ENCODE peak calls at places on chromosomes 7 and 10, in four cellular contexts. One of them, this sample, is unnamed.

GRCh38 chr7:118642396-118642795 is 417.9 kb downstream of the ANKRD7 start:
- DNase-seq in IMR-90: no peak
- DNase-seq in H1: no peak
- DNase-seq in H9: no peak
- DNase-seq in this sample: no peak

GRCh38 chr10:15313844-15314243 is 57.2 kb downstream of the FAM171A1 start:
- DNase-seq in IMR-90: no peak
- DNase-seq in H1: no peak
- DNase-seq in H9: no peak
- DNase-seq in this sample: peak; percentile 67

GRCh38 chr7:17304926-17305325 is 6.5 kb downstream of the AHR start:
- DNase-seq in IMR-90: peak; percentile 88
- DNase-seq in H1: no peak
- DNase-seq in H9: no peak
- DNase-seq in this sample: peak; percentile 18

GRCh38 chr7:151306860-151307259 is 34.8 kb upstream of the NUB1 start:
- DNase-seq in IMR-90: no peak
- DNase-seq in H1: peak; percentile 22
- DNase-seq in H9: no peak
- DNase-seq in this sample: peak; percentile 74

GRCh38 chr7:142303650-142304049 is 45.8 kb upstream of the PRSS58 start:
- DNase-seq in IMR-90: no peak
- DNase-seq in H1: no peak
- DNase-seq in H9: no peak
- DNase-seq in this sample: peak; percentile 77

GRCh38 chr7:118104812-118105441 is 79.0 kb upstream of the LSM8 start:
- DNase-seq in IMR-90: peak; percentile 40
- DNase-seq in H1: no peak
- DNase-seq in H9: no peak
- DNase-seq in this sample: peak; percentile 40

GRCh38 chr10:61029411-61029810 is 85.4 kb upstream of the RHOBTB1 start:
- DNase-seq in IMR-90: no peak
- DNase-seq in H1: no peak
- DNase-seq in H9: no peak
- DNase-seq in this sample: no peak

GRCh38 chr7:86991093-86991769 is 68.2 kb downstream of the ELAPOR2 start:
- DNase-seq in IMR-90: no peak
- DNase-seq in H1: no peak
- DNase-seq in H9: no peak
- DNase-seq in this sample: no peak

GRCh38 chr10:110311357-110311949 is 6.7 kb upstream of the SMNDC1 start:
- DNase-seq in IMR-90: peak; percentile 70
- DNase-seq in H1: no peak
- DNase-seq in H9: peak; percentile 58
- DNase-seq in this sample: peak; percentile 79

GRCh38 chr10:110305767-110306451 is 1.2 kb upstream of the SMNDC1 start:
- DNase-seq in IMR-90: peak; percentile 95
- DNase-seq in H1: no peak
- DNase-seq in H9: peak; percentile 57
- DNase-seq in this sample: peak; percentile 90

GRCh38 chr7:157010588-157011332 is at the start of gene MNX1:
- DNase-seq in IMR-90: no peak
- DNase-seq in H1: peak; percentile 92
- DNase-seq in H9: peak; percentile 87
- DNase-seq in this sample: peak; percentile 89

GRCh38 chr10:97843296-97843671 is 6.4 kb upstream of the GOLGA7B start:
- DNase-seq in IMR-90: no peak
- DNase-seq in H1: no peak
- DNase-seq in H9: no peak
- DNase-seq in this sample: no peak

GRCh38 chr10:119315128-119316001 is 108.0 kb downstream of the GRK5 start:
- DNase-seq in IMR-90: peak; percentile 98
- DNase-seq in H1: no peak
- DNase-seq in H9: peak; percentile 79
- DNase-seq in this sample: peak; percentile 90

GRCh38 chr7:108181073-108181985 is 51.2 kb upstream of the LAMB4 start:
- DNase-seq in IMR-90: peak; percentile 67
- DNase-seq in H1: peak; percentile 64
- DNase-seq in H9: peak; percentile 78
- DNase-seq in this sample: peak; percentile 66

GRCh38 chr7:6306471-6306870 is 34.0 kb upstream of the CYTH3 start:
- DNase-seq in IMR-90: peak; percentile 74
- DNase-seq in H1: no peak
- DNase-seq in H9: no peak
- DNase-seq in this sample: no peak

GRCh38 chr10:78914502-78915330 is 154.1 kb upstream of the ZMIZ1 start:
- DNase-seq in IMR-90: no peak
- DNase-seq in H1: no peak
- DNase-seq in H9: no peak
- DNase-seq in this sample: no peak

GRCh38 chr10:93481213-93481930 is 762 bp downstream of the MYOF start:
- DNase-seq in IMR-90: no peak
- DNase-seq in H1: no peak
- DNase-seq in H9: no peak
- DNase-seq in this sample: no peak

GRCh38 chr10:69065406-69066361 is 22.2 kb upstream of the SRGN start:
- DNase-seq in IMR-90: peak; percentile 80
- DNase-seq in H1: no peak
- DNase-seq in H9: no peak
- DNase-seq in this sample: no peak

GRCh38 chr10:92208736-92209135 is 82.1 kb downstream of the CPEB3 start:
- DNase-seq in IMR-90: peak; percentile 27
- DNase-seq in H1: no peak
- DNase-seq in H9: no peak
- DNase-seq in this sample: no peak

GRCh38 chr7:3020416-3020815 is 23.3 kb downstream of the CARD11 start:
- DNase-seq in IMR-90: no peak
- DNase-seq in H1: no peak
- DNase-seq in H9: no peak
- DNase-seq in this sample: no peak

GRCh38 chr7:47197508-47197907 is 384.4 kb downstream of the TNS3 start:
- DNase-seq in IMR-90: no peak
- DNase-seq in H1: no peak
- DNase-seq in H9: no peak
- DNase-seq in this sample: no peak

GRCh38 chr7:102044984-102045673 is 227.7 kb downstream of the CUX1 start:
- DNase-seq in IMR-90: peak; percentile 93
- DNase-seq in H1: no peak
- DNase-seq in H9: no peak
- DNase-seq in this sample: no peak

GRCh38 chr10:26697163-26697921 is at the start of gene PDSS1:
- DNase-seq in IMR-90: peak; percentile 50
- DNase-seq in H1: peak; percentile 82
- DNase-seq in H9: peak; percentile 63
- DNase-seq in this sample: peak; percentile 70

GRCh38 chr10:50416181-50416824 is 165.0 kb upstream of the ASAH2 start:
- DNase-seq in IMR-90: peak; percentile 24
- DNase-seq in H1: no peak
- DNase-seq in H9: no peak
- DNase-seq in this sample: no peak

GRCh38 chr7:114084381-114085312 is 165.8 kb upstream of the PPP1R3A start:
- DNase-seq in IMR-90: no peak
- DNase-seq in H1: peak; percentile 80
- DNase-seq in H9: peak; percentile 50
- DNase-seq in this sample: peak; percentile 69

GRCh38 chr10:113252650-113253560 is 299.9 kb upstream of the HABP2 start:
- DNase-seq in IMR-90: no peak
- DNase-seq in H1: no peak
- DNase-seq in H9: no peak
- DNase-seq in this sample: no peak

GRCh38 chr7:107255602-107256001 is 86.8 kb downstream of the HBP1 start:
- DNase-seq in IMR-90: no peak
- DNase-seq in H1: no peak
- DNase-seq in H9: no peak
- DNase-seq in this sample: no peak

GRCh38 chr10:133439517-133440461 is 14.0 kb upstream of the SCART1 start:
- DNase-seq in IMR-90: no peak
- DNase-seq in H1: no peak
- DNase-seq in H9: no peak
- DNase-seq in this sample: no peak

GRCh38 chr10:112307631-112308502 is 24.7 kb downstream of the TECTB start:
- DNase-seq in IMR-90: peak; percentile 43
- DNase-seq in H1: peak; percentile 79
- DNase-seq in H9: peak; percentile 83
- DNase-seq in this sample: peak; percentile 95

GRCh38 chr7:78578701-78579100 is 780.1 kb downstream of the PHTF2 start:
- DNase-seq in IMR-90: no peak
- DNase-seq in H1: no peak
- DNase-seq in H9: peak; percentile 78
- DNase-seq in this sample: peak; percentile 93

GRCh38 chr10:86104156-86104555 is 262.4 kb downstream of the GRID1 start:
- DNase-seq in IMR-90: no peak
- DNase-seq in H1: no peak
- DNase-seq in H9: no peak
- DNase-seq in this sample: no peak
- H3K4ac ChIP-seq in IMR-90: no peak overlapping the region
- H3K4ac ChIP-seq in H1: no peak overlapping the region
- H3K4ac ChIP-seq in H9: no peak overlapping the region
- H3K4ac ChIP-seq in this sample: no peak overlapping the region

DNA sequence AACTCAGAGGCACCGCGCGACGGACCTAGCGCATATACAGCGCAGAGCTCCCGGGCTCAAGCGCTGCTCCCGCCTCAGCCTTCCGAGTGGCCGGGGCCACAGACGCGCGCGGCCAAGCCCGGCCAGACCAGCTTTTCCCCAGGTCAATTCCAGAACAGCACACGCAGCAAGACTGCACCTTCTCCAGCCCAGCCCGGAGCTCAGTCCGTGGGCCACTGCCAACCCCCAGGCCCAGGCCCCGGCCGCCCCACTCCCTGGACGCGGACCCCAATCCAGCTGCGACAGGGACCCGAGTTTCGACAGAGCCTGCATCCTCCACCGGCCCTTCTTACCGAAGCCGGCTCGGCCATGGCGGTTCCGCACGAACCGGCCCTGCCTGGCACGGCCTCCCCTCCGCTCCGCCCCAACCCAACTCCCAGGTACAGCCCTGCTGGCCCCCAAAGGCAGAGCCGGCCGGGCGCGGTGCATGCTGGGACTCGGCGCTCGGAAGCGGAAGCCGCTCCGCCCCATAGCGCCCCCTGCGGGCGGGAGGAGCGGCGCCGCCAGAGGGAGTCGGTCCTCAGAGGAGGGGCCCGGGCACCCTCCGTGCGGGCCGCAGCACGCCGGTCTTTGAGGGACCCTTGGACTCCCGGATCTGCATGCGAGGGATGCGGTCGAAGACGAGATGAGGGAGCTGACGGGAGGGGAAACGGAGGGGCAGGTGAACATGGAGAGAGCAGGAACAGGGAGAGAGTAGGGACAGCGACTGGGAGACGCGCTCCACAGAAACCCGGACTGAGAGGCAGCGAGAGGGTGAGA is at the start of gene ZNF425:
- DNase-seq in IMR-90: peak; percentile 86
- DNase-seq in H1: peak; percentile 97
- DNase-seq in H9: peak; percentile 93
- DNase-seq in this sample: peak; percentile 96
- H3K56ac ChIP-seq in IMR-90: peak within 1 kb of the TSS; percentile 93
- H3K56ac ChIP-seq in H1: peak within 1 kb of the TSS; percentile 95
- H3K56ac ChIP-seq in H9: peak within 1 kb of the TSS; percentile 82
- H3K56ac ChIP-seq in this sample: peak within 1 kb of the TSS; percentile 99

GRCh38 chr10:1316107-1316805 is 260.1 kb downstream of the WDR37 start:
- DNase-seq in IMR-90: no peak
- DNase-seq in H1: peak; percentile 37
- DNase-seq in H9: no peak
- DNase-seq in this sample: no peak
- H3K4ac ChIP-seq in IMR-90: no peak overlapping the region
- H3K4ac ChIP-seq in H1: peak overlapping the region; percentile 72
- H3K4ac ChIP-seq in H9: no peak overlapping the region
- H3K4ac ChIP-seq in this sample: no peak overlapping the region

GRCh38 chr10:100742067-100742771 is 3.2 kb upstream of the PAX2 start:
- DNase-seq in IMR-90: no peak
- DNase-seq in H1: peak; percentile 67
- DNase-seq in H9: no peak
- DNase-seq in this sample: peak; percentile 34
- H3K56ac ChIP-seq in IMR-90: no peak overlapping the region
- H3K56ac ChIP-seq in H1: no peak overlapping the region
- H3K56ac ChIP-seq in H9: no peak overlapping the region
- H3K56ac ChIP-seq in this sample: no peak overlapping the region

GRCh38 chr10:28570598-28570997 is 37.7 kb downstream of the WAC start:
- DNase-seq in IMR-90: no peak
- DNase-seq in H1: no peak
- DNase-seq in H9: no peak
- DNase-seq in this sample: no peak
- H3K4ac ChIP-seq in IMR-90: no peak overlapping the region
- H3K4ac ChIP-seq in H1: no peak overlapping the region
- H3K4ac ChIP-seq in H9: no peak overlapping the region
- H3K4ac ChIP-seq in this sample: no peak overlapping the region

DNA sequence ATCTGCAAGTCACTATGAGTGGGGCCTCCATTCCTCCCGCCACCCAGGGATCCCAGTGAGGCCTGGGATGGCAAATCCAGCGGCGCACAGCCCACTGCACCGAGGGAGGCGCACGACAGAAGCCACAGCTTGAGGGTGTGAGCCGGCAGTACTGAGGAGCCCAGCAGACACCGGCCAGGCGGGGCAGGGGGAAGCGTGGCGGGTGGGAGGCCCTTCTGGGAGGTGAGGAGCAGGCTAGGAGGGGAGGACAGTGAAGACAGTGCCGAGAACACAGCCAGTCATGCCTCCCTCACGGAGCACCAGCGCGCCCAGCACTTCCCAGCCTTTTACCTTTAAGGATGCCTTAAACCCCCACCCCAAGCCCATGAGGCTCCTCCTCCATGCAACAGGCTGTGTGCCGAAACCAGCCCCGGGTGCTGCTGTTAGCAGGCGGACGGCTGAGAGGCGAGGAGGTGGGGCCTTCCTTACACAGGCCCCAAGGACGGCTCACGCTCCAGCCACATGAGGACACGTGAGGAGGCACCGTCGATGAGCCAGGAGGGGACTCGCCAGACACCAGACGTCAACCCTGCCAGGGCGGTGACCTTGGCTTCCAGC is 258.5 kb downstream of the PTPRN2 start:
- DNase-seq in IMR-90: no peak
- DNase-seq in H1: peak; percentile 41
- DNase-seq in H9: peak; percentile 34
- DNase-seq in this sample: no peak
- H3K56ac ChIP-seq in IMR-90: no peak overlapping the region
- H3K56ac ChIP-seq in H1: no peak overlapping the region
- H3K56ac ChIP-seq in H9: no peak overlapping the region
- H3K56ac ChIP-seq in this sample: no peak overlapping the region

GRCh38 chr10:102401735-102402511 is 6.4 kb downstream of the NFKB2 start:
- DNase-seq in IMR-90: peak; percentile 50
- DNase-seq in H1: no peak
- DNase-seq in H9: peak; percentile 68
- DNase-seq in this sample: peak; percentile 92

GRCh38 chr10:102402512-102402896 is 7.0 kb downstream of the NFKB2 start:
- DNase-seq in IMR-90: no peak
- DNase-seq in H1: no peak
- DNase-seq in H9: no peak
- DNase-seq in this sample: no peak

GRCh38 chr10:102400598-102401321 is 5.3 kb downstream of the NFKB2 start:
- DNase-seq in IMR-90: no peak
- DNase-seq in H1: no peak
- DNase-seq in H9: no peak
- DNase-seq in this sample: no peak

GRCh38 chr10:102400061-102400460 is 4.6 kb downstream of the NFKB2 start:
- DNase-seq in IMR-90: no peak
- DNase-seq in H1: no peak
- DNase-seq in H9: no peak
- DNase-seq in this sample: no peak

GRCh38 chr10:102401322-102401614 is 5.8 kb downstream of the NFKB2 start:
- DNase-seq in IMR-90: no peak
- DNase-seq in H1: no peak
- DNase-seq in H9: no peak
- DNase-seq in this sample: no peak
- H3K4ac ChIP-seq in IMR-90: no peak overlapping the region
- H3K4ac ChIP-seq in H1: no peak overlapping the region
- H3K4ac ChIP-seq in H9: no peak overlapping the region
- H3K4ac ChIP-seq in this sample: no peak overlapping the region

This sample was measured in mesendoderm.